ENCODE peak calls at places on chromosomes 1 and 21, in five cellular contexts. N is coronary artery; B is HepG2; U is stimulated activated CD8-positive, alpha-beta memory T cell treated with anti-CD3 and anti-CD28 coated beads, Interleukin-4, amount 100 ng/mL, for 1 hour; K is GM10248. X is an unnamed sample.

GRCh38 chr1:159207774-159208459 is 3.2 kb downstream of the ACKR1 start:
- DNase-seq in N (no peak), B (no peak), U (no peak), K (no peak), X (no peak)

GRCh38 chr1:210246447-210246846 is 13.9 kb downstream of the SERTAD4 start:
- DNase-seq in N (no peak), B (no peak), U (no peak), K (no peak), X (no peak)

GRCh38 chr1:14724697-14725096 is 126.2 kb downstream of the KAZN start:
- DNase-seq in N (no peak), B (no peak), U (no peak), K (no peak), X (no peak)

GRCh38 chr1:235919127-235919796 is 52.6 kb upstream of the LYST start:
- DNase-seq in N (no peak), B (no peak), U (no peak), K (no peak), X (no peak)

GRCh38 chr1:209038316-209038715 is 545.2 kb upstream of the CAMK1G start:
- DNase-seq in N (no peak), B (no peak), U (no peak), K (no peak), X (no peak)

GRCh38 chr1:45409243-45409642 is 69.0 kb upstream of the MUTYH start:
- DNase-seq in N (no peak), B (no peak), U (no peak), K (no peak), X (no peak)

GRCh38 chr21:36103434-36103833 is 31.4 kb upstream of the CBR3 start:
- DNase-seq in N (no peak), B (no peak), U (no peak), K (no peak), X (no peak)

GRCh38 chr1:161905269-161905884 is 118.3 kb downstream of the OLFML2B start:
- DNase-seq in N (no peak), B (peak), U (no peak), K (peak), X (no peak)

GRCh38 chr1:46334030-46334384 is 6.6 kb upstream of the NSUN4 start:
- DNase-seq in N (no peak), B (no peak), U (no peak), K (no peak), X (no peak)

GRCh38 chr1:178541396-178541795 is 28.5 kb downstream of the TEX35 start:
- DNase-seq in N (peak), B (no peak), U (no peak), K (no peak), X (no peak)

GRCh38 chr1:31668303-31668883 is 23.7 kb upstream of the PEF1 start:
- DNase-seq in N (no peak), B (no peak), U (no peak), K (no peak), X (no peak)

GRCh38 chr1:237932806-237933205 is 42.1 kb upstream of the ZP4 start:
- DNase-seq in N (no peak), B (no peak), U (no peak), K (no peak), X (no peak)

GRCh38 chr1:212073490-212073889 is 37.9 kb downstream of the DTL start:
- DNase-seq in N (no peak), B (no peak), U (no peak), K (no peak), X (no peak)

GRCh38 chr1:236321101-236321500 is 39.3 kb upstream of the ERO1B start:
- DNase-seq in N (no peak), B (no peak), U (no peak), K (no peak), X (no peak)

GRCh38 chr1:23126801-23127200 is 41.9 kb downstream of the LUZP1 start:
- DNase-seq in N (no peak), B (no peak), U (no peak), K (no peak), X (no peak)

GRCh38 chr21:19767546-19767945 is 1230.7 kb upstream of the NCAM2 start:
- DNase-seq in N (no peak), B (no peak), U (no peak), K (no peak), X (no peak)

GRCh38 chr1:2777428-2778219 is 23.9 kb downstream of the TTC34 start:
- DNase-seq in N (no peak), B (no peak), U (no peak), K (no peak), X (no peak)

GRCh38 chr1:85898861-85899260 is 190.6 kb upstream of the ZNHIT6 start:
- DNase-seq in N (no peak), B (no peak), U (no peak), K (no peak), X (no peak)

GRCh38 chr1:32500387-32501209 is 35.7 kb downstream of the ZBTB8B start:
- DNase-seq in N (peak), B (no peak), U (no peak), K (peak), X (peak)

GRCh38 chr1:62045579-62045978 is 149.1 kb upstream of the L1TD1 start:
- DNase-seq in N (no peak), B (no peak), U (no peak), K (no peak), X (no peak)

GRCh38 chr1:157161901-157162300 is 23.7 kb upstream of the ETV3 start:
- DNase-seq in N (no peak), B (no peak), U (no peak), K (no peak), X (no peak)

GRCh38 chr1:187013582-187014200 is 184.9 kb downstream of the PLA2G4A start:
- DNase-seq in N (no peak), B (no peak), U (no peak), K (no peak), X (no peak)